ENCODE peak calls at places on chromosome 21, in four cellular contexts. One of them, this sample, is unnamed.

GRCh38 chr21:34018185-34018584 is 55.2 kb upstream of the MRPS6 start:
- DNase-seq in progenitor cell of endocrine pancreas: no peak
- DNase-seq in GM20000: no peak
- DNase-seq in HFFc6: no peak
- DNase-seq in this sample: no peak

GRCh38 chr21:43295016-43295958 is 126.5 kb downstream of the CRYAA start:
- DNase-seq in progenitor cell of endocrine pancreas: no peak
- DNase-seq in GM20000: no peak
- DNase-seq in HFFc6: no peak
- DNase-seq in this sample: no peak

GRCh38 chr21:20971296-20971921 is 26.8 kb upstream of the NCAM2 start:
- DNase-seq in GM20000: peak
- DNase-seq in HFFc6: peak
- DNase-seq in progenitor cell of endocrine pancreas: no peak
- DNase-seq in this sample: no peak

GRCh38 chr21:15552914-15553491 is 176.8 kb upstream of the USP25 start:
- DNase-seq in HFFc6: peak
- DNase-seq in GM20000: peak
- DNase-seq in progenitor cell of endocrine pancreas: no peak
- DNase-seq in this sample: no peak

GRCh38 chr21:41761211-41762181 is 5.4 kb downstream of the RIPK4 start:
- DNase-seq in HFFc6: peak
- DNase-seq in GM20000: no peak
- DNase-seq in progenitor cell of endocrine pancreas: no peak
- DNase-seq in this sample: no peak

GRCh38 chr21:29639366-29640232 is 300.2 kb downstream of the GRIK1 start:
- DNase-seq in GM20000: no peak
- DNase-seq in progenitor cell of endocrine pancreas: no peak
- DNase-seq in HFFc6: no peak
- DNase-seq in this sample: no peak

GRCh38 chr21:29501451-29501850 is 202.7 kb downstream of the BACH1 start:
- DNase-seq in GM20000: no peak
- DNase-seq in HFFc6: peak
- DNase-seq in progenitor cell of endocrine pancreas: no peak
- DNase-seq in this sample: no peak

GRCh38 chr21:43330306-43330881 is 96.5 kb downstream of the SIK1 start:
- DNase-seq in HFFc6: no peak
- DNase-seq in GM20000: no peak
- DNase-seq in progenitor cell of endocrine pancreas: no peak
- DNase-seq in this sample: no peak

GRCh38 chr21:18725653-18726052 is 322.1 kb upstream of the TMPRSS15 start:
- DNase-seq in GM20000: no peak
- DNase-seq in progenitor cell of endocrine pancreas: no peak
- DNase-seq in HFFc6: no peak
- DNase-seq in this sample: no peak

GRCh38 chr21:28745131-28746055 is 247.3 kb downstream of the LTN1 start:
- DNase-seq in HFFc6: peak
- DNase-seq in GM20000: peak
- DNase-seq in progenitor cell of endocrine pancreas: peak
- DNase-seq in this sample: peak

GRCh38 chr21:39867198-39867650 is at the start of gene PCP4:
- DNase-seq in HFFc6: peak
- DNase-seq in GM20000: peak
- DNase-seq in progenitor cell of endocrine pancreas: peak
- DNase-seq in this sample: no peak

GRCh38 chr21:26732442-26733221 is 112.6 kb downstream of the ADAMTS1 start:
- DNase-seq in HFFc6: peak
- DNase-seq in GM20000: no peak
- DNase-seq in progenitor cell of endocrine pancreas: peak
- DNase-seq in this sample: no peak
- TF ChIP-seq CTCF in HFFc6: peak
- TF ChIP-seq CTCF in GM20000: no peak
- TF ChIP-seq CTCF in progenitor cell of endocrine pancreas: peak
- TF ChIP-seq CTCF in this sample: peak

GRCh38 chr21:26909972-26910371 is 56.9 kb downstream of the ADAMTS5 start:
- DNase-seq in GM20000: no peak
- DNase-seq in progenitor cell of endocrine pancreas: no peak
- DNase-seq in HFFc6: no peak
- DNase-seq in this sample: no peak
- TF ChIP-seq CTCF in GM20000: no peak
- TF ChIP-seq CTCF in progenitor cell of endocrine pancreas: peak
- TF ChIP-seq CTCF in HFFc6: peak
- TF ChIP-seq CTCF in this sample: no peak

GRCh38 chr21:32916522-32917099 is 109.1 kb upstream of the OLIG2 start:
- DNase-seq in progenitor cell of endocrine pancreas: no peak
- DNase-seq in GM20000: no peak
- DNase-seq in HFFc6: no peak
- DNase-seq in this sample: no peak
- TF ChIP-seq CTCF in progenitor cell of endocrine pancreas: no peak
- TF ChIP-seq CTCF in GM20000: no peak
- TF ChIP-seq CTCF in HFFc6: peak
- TF ChIP-seq CTCF in this sample: no peak

GRCh38 chr21:38520511-38520910 is 22.2 kb upstream of the ERG start:
- DNase-seq in GM20000: no peak
- DNase-seq in progenitor cell of endocrine pancreas: no peak
- DNase-seq in HFFc6: no peak
- DNase-seq in this sample: no peak
- TF ChIP-seq CTCF in GM20000: no peak
- TF ChIP-seq CTCF in progenitor cell of endocrine pancreas: no peak
- TF ChIP-seq CTCF in HFFc6: no peak
- TF ChIP-seq CTCF in this sample: no peak

GRCh38 chr21:35716886-35717285 is 343.4 kb downstream of the SETD4 start:
- DNase-seq in progenitor cell of endocrine pancreas: no peak
- DNase-seq in GM20000: no peak
- DNase-seq in HFFc6: no peak
- DNase-seq in this sample: no peak
- TF ChIP-seq CTCF in progenitor cell of endocrine pancreas: no peak
- TF ChIP-seq CTCF in GM20000: no peak
- TF ChIP-seq CTCF in HFFc6: no peak
- TF ChIP-seq CTCF in this sample: no peak

This sample was measured in CD4-positive, alpha-beta T cell.